ENCODE peak calls at places on chromosomes 11 and 22, in five cellular contexts. One of them, this sample, is unnamed.

GRCh38 chr22:37309221-37310074 is 27.1 kb downstream of the CYTH4 start:
- DNase-seq in GM12878: peak; percentile 55
- DNase-seq in NT2/D1: no peak
- DNase-seq in HepG2: no peak
- DNase-seq in H1: no peak
- DNase-seq in this sample: no peak

GRCh38 chr11:12808519-12808918 is 134.3 kb downstream of the TEAD1 start:
- DNase-seq in H1: no peak
- DNase-seq in GM12878: no peak
- DNase-seq in NT2/D1: no peak
- DNase-seq in HepG2: no peak
- DNase-seq in this sample: no peak

GRCh38 chr11:107999759-108000455 is 8.8 kb upstream of the CUL5 start:
- DNase-seq in GM12878: peak; percentile 11
- DNase-seq in HepG2: peak; percentile 72
- DNase-seq in NT2/D1: peak; percentile 77
- DNase-seq in H1: peak; percentile 59
- DNase-seq in this sample: peak; percentile 82

GRCh38 chr11:71311176-71311925 is 59.0 kb upstream of the SHANK2 start:
- DNase-seq in H1: no peak
- DNase-seq in HepG2: no peak
- DNase-seq in NT2/D1: no peak
- DNase-seq in GM12878: no peak
- DNase-seq in this sample: no peak

GRCh38 chr11:121716060-121716459 is 263.3 kb upstream of the SORL1-AS1 start:
- DNase-seq in GM12878: no peak
- DNase-seq in NT2/D1: no peak
- DNase-seq in HepG2: no peak
- DNase-seq in H1: no peak
- DNase-seq in this sample: no peak

GRCh38 chr11:47886096-47886495 is 37.9 kb upstream of the NUP160 start:
- DNase-seq in H1: no peak
- DNase-seq in HepG2: no peak
- DNase-seq in NT2/D1: no peak
- DNase-seq in GM12878: no peak
- DNase-seq in this sample: no peak

GRCh38 chr11:110529043-110529442 is 99.3 kb downstream of the FDX1 start:
- DNase-seq in HepG2: peak; percentile 5
- DNase-seq in NT2/D1: peak; percentile 43
- DNase-seq in GM12878: no peak
- DNase-seq in H1: no peak
- DNase-seq in this sample: no peak

GRCh38 chr22:24429411-24430365 is 2.3 kb downstream of the ADORA2A start:
- DNase-seq in GM12878: no peak
- DNase-seq in NT2/D1: no peak
- DNase-seq in H1: no peak
- DNase-seq in HepG2: no peak
- DNase-seq in this sample: no peak

GRCh38 chr11:74685905-74686304 is 45.3 kb downstream of the CHRDL2 start:
- DNase-seq in HepG2: no peak
- DNase-seq in NT2/D1: no peak
- DNase-seq in GM12878: no peak
- DNase-seq in H1: no peak
- DNase-seq in this sample: no peak

GRCh38 chr22:50118557-50119168 is 28.9 kb downstream of the MOV10L1 start:
- DNase-seq in H1: no peak
- DNase-seq in HepG2: peak; percentile 10
- DNase-seq in GM12878: no peak
- DNase-seq in NT2/D1: no peak
- DNase-seq in this sample: no peak

GRCh38 chr11:117232911-117233409 is 489 bp downstream of the RNF214 start:
- DNase-seq in HepG2: no peak
- DNase-seq in NT2/D1: no peak
- DNase-seq in GM12878: no peak
- DNase-seq in H1: no peak
- DNase-seq in this sample: peak; percentile 48

GRCh38 chr11:67316882-67317364 is 13.6 kb downstream of the SSH3 start:
- DNase-seq in NT2/D1: no peak
- DNase-seq in HepG2: no peak
- DNase-seq in H1: no peak
- DNase-seq in GM12878: no peak
- DNase-seq in this sample: no peak

GRCh38 chr11:117986981-117987495 is 844 bp downstream of the IL10RA start:
- DNase-seq in NT2/D1: no peak
- DNase-seq in H1: no peak
- DNase-seq in HepG2: no peak
- DNase-seq in GM12878: peak; percentile 92
- DNase-seq in this sample: no peak

GRCh38 chr11:15956302-15956701 is 400.0 kb downstream of the SOX6 start:
- DNase-seq in HepG2: no peak
- DNase-seq in GM12878: no peak
- DNase-seq in NT2/D1: no peak
- DNase-seq in H1: no peak
- DNase-seq in this sample: no peak

GRCh38 chr22:37175414-37176144 is 12.5 kb downstream of the C1QTNF6 start:
- DNase-seq in GM12878: no peak
- DNase-seq in H1: no peak
- DNase-seq in NT2/D1: no peak
- DNase-seq in HepG2: no peak
- DNase-seq in this sample: no peak

GRCh38 chr22:47901911-47902310 is 1139.5 kb downstream of the TBC1D22A start:
- DNase-seq in H1: no peak
- DNase-seq in HepG2: no peak
- DNase-seq in GM12878: no peak
- DNase-seq in NT2/D1: peak; percentile 11
- DNase-seq in this sample: no peak

GRCh38 chr22:47175151-47175760 is 412.8 kb downstream of the TBC1D22A start:
- DNase-seq in GM12878: no peak
- DNase-seq in H1: no peak
- DNase-seq in HepG2: no peak
- DNase-seq in NT2/D1: no peak
- DNase-seq in this sample: no peak

GRCh38 chr11:8262552-8263108 is 1.0 kb downstream of the LMO1 start:
- DNase-seq in H1: no peak
- DNase-seq in NT2/D1: no peak
- DNase-seq in HepG2: no peak
- DNase-seq in GM12878: no peak
- DNase-seq in this sample: peak; percentile 68

GRCh38 chr11:102360681-102361080 is 13.7 kb downstream of the BIRC2 start:
- DNase-seq in HepG2: no peak
- DNase-seq in H1: no peak
- DNase-seq in NT2/D1: no peak
- DNase-seq in GM12878: no peak
- DNase-seq in this sample: no peak

GRCh38 chr11:74988541-74989268 is at the start of gene NEU3:
- DNase-seq in HepG2: peak; percentile 77
- DNase-seq in GM12878: peak; percentile 59
- DNase-seq in H1: peak; percentile 63
- DNase-seq in NT2/D1: peak; percentile 61
- DNase-seq in this sample: peak; percentile 85

GRCh38 chr11:127461575-127462344 is 461.2 kb upstream of the KIRREL3 start:
- DNase-seq in GM12878: no peak
- DNase-seq in HepG2: no peak
- DNase-seq in H1: no peak
- DNase-seq in NT2/D1: no peak
- DNase-seq in this sample: no peak

GRCh38 chr11:82692981-82693380 is 40.7 kb downstream of the FAM181B start:
- DNase-seq in H1: no peak
- DNase-seq in HepG2: no peak
- DNase-seq in GM12878: no peak
- DNase-seq in NT2/D1: no peak
- DNase-seq in this sample: no peak

GRCh38 chr11:69327741-69328191 is 33.8 kb downstream of the MYEOV start:
- DNase-seq in GM12878: no peak
- DNase-seq in HepG2: no peak
- DNase-seq in H1: no peak
- DNase-seq in NT2/D1: no peak
- DNase-seq in this sample: no peak

GRCh38 chr11:35237860-35238715 is 99.1 kb downstream of the CD44 start:
- DNase-seq in NT2/D1: peak; percentile 70
- DNase-seq in GM12878: peak; percentile 35
- DNase-seq in H1: peak; percentile 23
- DNase-seq in HepG2: peak; percentile 47
- DNase-seq in this sample: peak; percentile 56

GRCh38 chr11:44741976-44742375 is 15.2 kb downstream of the TSPAN18 start:
- DNase-seq in GM12878: no peak
- DNase-seq in HepG2: no peak
- DNase-seq in H1: no peak
- DNase-seq in NT2/D1: no peak
- DNase-seq in this sample: no peak

GRCh38 chr11:75399344-75400109 is at the start of gene RPS3:
- DNase-seq in GM12878: peak; percentile 72
- DNase-seq in NT2/D1: peak; percentile 88
- DNase-seq in HepG2: peak; percentile 88
- DNase-seq in H1: peak; percentile 80
- DNase-seq in this sample: peak; percentile 93

GRCh38 chr11:77113382-77114088 is 10.9 kb downstream of the OMP start:
- DNase-seq in GM12878: no peak
- DNase-seq in NT2/D1: no peak
- DNase-seq in H1: no peak
- DNase-seq in HepG2: no peak
- DNase-seq in this sample: peak; percentile 48

GRCh38 chr11:123180166-123180565 is 14.9 kb downstream of the CLMP start:
- DNase-seq in GM12878: no peak
- DNase-seq in H1: no peak
- DNase-seq in NT2/D1: no peak
- DNase-seq in HepG2: no peak
- DNase-seq in this sample: no peak

GRCh38 chr22:28369849-28370248 is 309.8 kb downstream of the TTC28 start:
- DNase-seq in H1: no peak
- DNase-seq in GM12878: no peak
- DNase-seq in HepG2: no peak
- DNase-seq in NT2/D1: no peak
- DNase-seq in this sample: no peak

GRCh38 chr22:30591191-30591587 is 521 bp downstream of the PES1 start:
- DNase-seq in HepG2: no peak
- DNase-seq in GM12878: no peak
- DNase-seq in NT2/D1: no peak
- DNase-seq in H1: no peak
- DNase-seq in this sample: no peak

GRCh38 chr11:44505591-44506054 is 59.8 kb upstream of the CD82 start:
- DNase-seq in GM12878: no peak
- DNase-seq in NT2/D1: no peak
- DNase-seq in HepG2: no peak
- DNase-seq in H1: no peak
- DNase-seq in this sample: no peak

GRCh38 chr22:31806751-31807150 is 52.9 kb downstream of the DEPDC5 start:
- DNase-seq in GM12878: no peak
- DNase-seq in H1: no peak
- DNase-seq in NT2/D1: no peak
- DNase-seq in HepG2: no peak
- DNase-seq in this sample: no peak
- TF ChIP-seq SUZ12 in GM12878: no peak
- TF ChIP-seq SUZ12 in H1: no peak
- TF ChIP-seq SUZ12 in NT2/D1: no peak
- TF ChIP-seq SUZ12 in HepG2: no peak
- TF ChIP-seq SUZ12 in this sample: no peak

GRCh38 chr22:27100789-27101188 is 443.4 kb downstream of the MIAT start:
- DNase-seq in H1: no peak
- DNase-seq in NT2/D1: peak; percentile 39
- DNase-seq in HepG2: no peak
- DNase-seq in GM12878: no peak
- DNase-seq in this sample: peak; percentile 29

GRCh38 chr22:27099896-27100295 is 442.5 kb downstream of the MIAT start:
- DNase-seq in H1: no peak
- DNase-seq in HepG2: no peak
- DNase-seq in NT2/D1: no peak
- DNase-seq in GM12878: no peak
- DNase-seq in this sample: no peak

GRCh38 chr22:27097481-27097880 is 440.1 kb downstream of the MIAT start:
- DNase-seq in GM12878: no peak
- DNase-seq in NT2/D1: no peak
- DNase-seq in H1: no peak
- DNase-seq in HepG2: no peak
- DNase-seq in this sample: no peak

GRCh38 chr22:27100323-27100722 is 442.9 kb downstream of the MIAT start:
- DNase-seq in H1: no peak
- DNase-seq in GM12878: no peak
- DNase-seq in NT2/D1: no peak
- DNase-seq in HepG2: no peak
- DNase-seq in this sample: no peak

GRCh38 chr22:27097933-27098332 is 440.5 kb downstream of the MIAT start:
- DNase-seq in GM12878: no peak
- DNase-seq in HepG2: no peak
- DNase-seq in NT2/D1: no peak
- DNase-seq in H1: no peak
- DNase-seq in this sample: no peak
- TF ChIP-seq SUZ12 in GM12878: no peak
- TF ChIP-seq SUZ12 in HepG2: no peak
- TF ChIP-seq SUZ12 in NT2/D1: no peak
- TF ChIP-seq SUZ12 in H1: no peak
- TF ChIP-seq SUZ12 in this sample: no peak

DNA sequence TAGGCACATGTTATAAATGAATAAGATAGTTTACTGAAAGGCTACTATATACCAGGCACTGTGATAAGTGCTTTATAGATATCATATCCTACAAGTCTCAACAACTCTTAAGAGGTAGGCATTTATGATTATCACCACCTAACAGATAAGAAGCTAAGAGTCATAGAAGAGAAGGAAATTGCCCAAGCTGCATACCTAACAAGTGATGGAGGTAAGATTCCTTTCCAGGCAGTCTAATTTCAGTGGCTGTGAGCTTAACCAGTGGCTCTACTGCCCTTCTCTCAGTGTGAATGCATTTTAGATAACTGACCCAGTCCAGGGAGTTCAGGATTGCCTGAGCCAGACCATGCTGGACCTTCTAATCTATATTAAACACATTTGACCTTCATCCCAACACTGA is 39.2 kb downstream of the HEPHL1 start:
- DNase-seq in H1: no peak
- DNase-seq in NT2/D1: no peak
- DNase-seq in HepG2: no peak
- DNase-seq in GM12878: no peak
- DNase-seq in this sample: no peak
- TF ChIP-seq SUZ12 in H1: no peak
- TF ChIP-seq SUZ12 in NT2/D1: no peak
- TF ChIP-seq SUZ12 in HepG2: no peak
- TF ChIP-seq SUZ12 in GM12878: no peak
- TF ChIP-seq SUZ12 in this sample: no peak

DNA sequence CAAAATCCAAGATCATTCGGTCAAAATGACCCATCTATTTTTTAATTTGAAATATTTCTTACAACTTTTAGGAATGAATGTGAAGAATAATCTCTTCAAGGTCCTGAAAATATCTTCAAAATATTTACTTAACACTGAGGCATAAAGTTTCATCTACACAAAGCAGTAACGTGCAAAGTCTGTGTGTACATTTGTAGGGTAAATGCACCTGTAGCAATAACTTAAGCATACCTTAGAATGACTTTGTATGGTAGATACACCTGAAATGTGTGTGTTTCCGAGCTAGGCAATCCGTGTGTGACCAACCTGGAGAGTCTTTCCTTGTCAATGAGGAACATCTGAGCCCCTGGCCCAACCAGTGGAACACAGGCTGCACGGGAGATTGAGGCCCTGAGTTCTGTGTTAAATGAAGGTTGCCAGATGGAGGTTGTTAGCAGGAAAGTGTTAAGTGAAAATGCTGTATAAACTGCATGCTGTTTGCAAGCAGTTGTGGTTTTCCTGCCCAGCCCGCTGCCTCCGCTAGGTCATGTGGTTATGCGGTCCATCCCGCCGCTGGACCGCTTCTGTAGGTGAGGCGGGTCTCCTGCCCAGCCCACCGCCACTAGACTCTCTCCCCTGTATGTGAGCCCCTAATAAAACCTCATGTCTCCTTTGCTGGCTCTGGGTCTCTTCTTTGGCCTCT is 7.6 kb upstream of the CTR9 start:
- DNase-seq in NT2/D1: no peak
- DNase-seq in HepG2: no peak
- DNase-seq in GM12878: no peak
- DNase-seq in H1: no peak
- DNase-seq in this sample: no peak
- TF ChIP-seq SUZ12 in NT2/D1: no peak
- TF ChIP-seq SUZ12 in HepG2: no peak
- TF ChIP-seq SUZ12 in GM12878: no peak
- TF ChIP-seq SUZ12 in H1: no peak
- TF ChIP-seq SUZ12 in this sample: no peak